ENCODE peak calls at places on chromosomes 11 and 22, in ten cellular contexts. A is endothelial cell of umbilical vein; K is Peyer's patch; E is CD8-positive, alpha-beta T cell; V is H9; F is neural progenitor cell; N is prostate gland; X is ovary; S is right lobe of liver; J is MM.1S. M is an unnamed sample. For H3K9me3 and H3K27me3, the result is how much of the 10 kb centered on the place peaks cover.

GRCh38 chr11:68312117-68312779 is at the start of gene LRP5:
- DNase-seq in A (no peak), K (no peak), E (no peak), V (no peak), F (peak), N (no peak), X (peak), S (peak), J (peak), M (no peak)

GRCh38 chr11:131356201-131356600 is 14.2 kb upstream of the NTM start:
- DNase-seq in A (no peak), K (no peak), E (no peak), V (no peak), F (no peak), N (no peak), X (no peak), S (no peak), J (no peak), M (no peak)

GRCh38 chr11:27158763-27159679 is 118.4 kb downstream of the BBOX1 start:
- DNase-seq in A (peak), K (no peak), E (no peak), V (peak), F (peak), N (peak), X (peak), S (no peak), J (peak), M (no peak)

GRCh38 chr11:59523541-59523940 is 12.2 kb downstream of the OR4D9 start:
- DNase-seq in A (no peak), K (no peak), E (no peak), V (no peak), F (peak), N (no peak), X (no peak), S (no peak), J (no peak), M (no peak)

GRCh38 chr11:7506243-7506642 is 7.6 kb upstream of the PPFIBP2 start:
- DNase-seq in A (no peak), K (no peak), E (no peak), V (no peak), F (no peak), N (no peak), X (no peak), S (no peak), J (no peak), M (no peak)

GRCh38 chr11:104700609-104701008 is 197.7 kb downstream of the CASP12 start:
- DNase-seq in A (no peak), K (no peak), E (no peak), V (no peak), F (no peak), N (no peak), X (no peak), S (no peak), J (peak), M (no peak)

GRCh38 chr11:42824067-42824466 is 487.7 kb upstream of the API5 start:
- DNase-seq in A (no peak), K (no peak), E (no peak), V (no peak), F (no peak), N (no peak), X (no peak), S (no peak), J (no peak), M (no peak)

GRCh38 chr22:45678961-45679912 is 7.6 kb downstream of the ATXN10 start:
- DNase-seq in A (no peak), K (no peak), E (no peak), V (no peak), F (no peak), N (no peak), X (no peak), S (no peak), J (no peak), M (no peak)

GRCh38 chr11:65445604-65446445 is 23.2 kb downstream of the NEAT1 start:
- DNase-seq in A (peak), K (peak), E (no peak), V (no peak), F (no peak), N (no peak), X (no peak), S (peak), J (no peak), M (no peak)

GRCh38 chr22:22787805-22788459 is 99.7 kb upstream of the IGLL5 start:
- DNase-seq in A (peak), K (peak), E (peak), V (peak), F (peak), N (no peak), X (no peak), S (peak), J (peak), M (peak)

GRCh38 chr11:75422248-75423231 is 10.5 kb downstream of the KLHL35 start:
- DNase-seq in A (no peak), K (peak), E (no peak), V (no peak), F (no peak), N (peak), X (no peak), S (no peak), J (no peak), M (no peak)

GRCh38 chr22:30809086-30809485 is 114.4 kb downstream of the OSBP2 start:
- DNase-seq in A (no peak), K (no peak), E (no peak), V (no peak), F (no peak), N (no peak), X (no peak), S (no peak), J (no peak), M (no peak)

GRCh38 chr11:8674859-8675258 is 7.6 kb downstream of the TRIM66 start:
- DNase-seq in A (no peak), K (no peak), E (no peak), V (no peak), F (no peak), N (no peak), X (no peak), S (no peak), J (no peak), M (no peak)

GRCh38 chr22:47231759-47232158 is 469.3 kb downstream of the TBC1D22A start:
- DNase-seq in A (no peak), K (no peak), E (no peak), V (no peak), F (no peak), N (no peak), X (no peak), S (no peak), J (no peak), M (no peak)
- H3K9me3 ChIP-seq in A (under half), K (under half), E (under half), V (half or more), F (under half), N (under half), X (under half), S (under half), J (under half), M (under half)

DNA sequence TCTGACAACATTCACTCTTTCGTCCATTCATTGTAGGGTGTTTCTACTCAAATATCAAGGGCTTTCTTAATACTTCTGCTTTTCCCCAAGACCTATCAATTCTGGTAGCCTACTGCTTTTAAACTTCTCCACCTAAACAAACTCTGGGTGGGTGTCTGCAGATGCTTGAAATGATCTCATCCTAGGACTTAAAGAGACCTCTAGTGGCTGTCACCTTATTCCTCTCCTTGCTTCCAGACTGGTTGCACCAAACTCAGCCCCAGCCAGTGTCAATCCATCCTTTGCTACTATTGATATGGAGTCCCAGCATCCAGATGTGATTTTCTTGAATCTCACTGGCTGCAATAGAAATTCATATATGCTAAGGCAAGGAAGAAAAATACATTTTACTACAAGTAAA is 274.7 kb downstream of the NXPE2 start:
- DNase-seq in A (no peak), K (no peak), E (no peak), V (no peak), F (peak), N (no peak), X (no peak), S (no peak), J (no peak), M (no peak)
- TF ChIP-seq CTCF in A (no peak), K (no peak), E (no peak), V (peak), F (peak), N (no peak), X (no peak), S (no peak), J (no peak), M (no peak)

DNA sequence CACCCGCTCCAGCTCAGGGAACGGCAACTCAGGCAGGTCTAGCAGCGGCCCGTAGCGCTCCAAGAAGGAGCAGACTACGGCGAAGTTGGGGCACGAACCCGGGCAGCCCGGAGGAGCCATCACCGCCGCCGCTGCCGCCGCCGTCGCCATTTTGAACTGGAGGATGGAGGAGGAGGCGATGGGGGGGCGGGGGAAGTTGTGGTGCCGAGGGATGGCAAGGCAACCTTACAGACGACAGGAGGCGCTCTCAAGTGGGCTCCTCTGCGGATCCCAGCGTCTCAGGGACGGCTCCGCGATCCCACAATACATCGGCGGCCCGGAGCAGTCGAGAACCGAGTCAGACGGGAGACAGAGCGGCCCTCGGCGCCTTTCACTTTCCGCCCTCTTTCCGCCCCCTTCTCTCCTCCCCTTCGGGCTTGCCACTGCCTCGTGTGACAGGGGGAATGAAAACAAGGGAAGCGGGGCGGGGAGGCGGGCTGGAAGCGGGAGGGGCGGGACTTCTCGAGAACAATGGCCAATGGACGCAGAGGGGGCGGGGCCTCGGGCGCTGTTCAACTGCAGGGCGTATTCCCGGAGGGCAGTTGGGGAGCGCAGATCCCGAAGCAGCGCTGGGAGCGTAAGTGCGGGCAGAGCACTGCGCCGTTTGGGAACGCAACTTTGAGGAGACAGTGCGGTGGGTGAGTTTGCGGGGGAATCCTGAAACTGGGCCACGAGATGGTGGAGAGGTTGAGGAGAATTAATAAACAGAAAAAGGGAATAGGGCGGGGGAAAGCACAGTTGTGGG is at the start of the genes AAMDC and RSF1:
- DNase-seq in A (peak), K (peak), E (peak), V (peak), F (peak), N (peak), X (peak), S (peak), J (peak), M (peak)
- H3K27me3 ChIP-seq in A (under half), K (under half), E (under half), V (under half), F (under half), N (under half), X (under half), S (under half), J (under half), M (under half)

DNA sequence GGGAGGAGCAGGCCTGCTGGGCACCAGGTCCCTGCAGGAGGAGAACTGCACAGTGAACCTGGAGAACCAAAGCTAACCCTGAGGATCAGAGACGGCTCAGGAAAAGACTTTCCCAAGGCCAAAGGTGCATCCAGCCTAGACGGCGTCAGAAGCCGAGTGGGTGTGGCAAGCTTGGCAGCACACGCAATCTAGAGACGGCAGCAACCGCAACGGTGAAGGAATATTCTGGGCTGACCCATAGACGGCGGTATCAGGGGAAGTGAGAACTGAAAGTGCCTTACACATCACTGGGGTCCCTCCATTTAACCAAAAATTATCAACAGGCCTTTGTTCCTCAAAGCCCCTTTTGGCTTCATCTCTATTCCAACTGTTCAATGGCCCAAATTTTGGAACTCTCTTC is 26.2 kb downstream of the SPATA19 start:
- DNase-seq in A (no peak), K (no peak), E (no peak), V (peak), F (no peak), N (no peak), X (no peak), S (no peak), J (no peak), M (no peak)
- H3K9me3 ChIP-seq in A (under half), K (under half), E (under half), V (under half), F (under half), N (under half), X (under half), S (under half), J (under half), M (under half)